ENCODE peak calls at places on chromosomes 13 and 19, in four cellular contexts. C is effector memory CD4-positive, alpha-beta T cell; A is upper lobe of left lung; Q is aorta. J is an unnamed sample.

GRCh38 chr19:49689133-49690072 is at the start of gene ADM5:
- DNase-seq in C (no peak), A (peak; percentile 89), Q (no peak), J (peak; percentile 42)

GRCh38 chr19:52171321-52172169 is at the start of gene ZNF836:
- DNase-seq in A (peak; percentile 94), C (peak; percentile 89), Q (peak; percentile 94), J (peak; percentile 85)

GRCh38 chr19:16136185-16137067 is 7.1 kb upstream of the HSH2D start:
- DNase-seq in Q (no peak), A (no peak), C (no peak), J (no peak)

GRCh38 chr13:24152292-24153214 is 8.0 kb upstream of the SPATA13 start:
- DNase-seq in A (no peak), C (no peak), Q (no peak), J (no peak)

GRCh38 chr13:79900356-79900755 is 419.4 kb downstream of the NDFIP2 start:
- DNase-seq in Q (no peak), A (no peak), C (no peak), J (no peak)

GRCh38 chr13:28551498-28551895 is 56.6 kb upstream of the FLT1 start:
- DNase-seq in A (no peak), C (no peak), Q (no peak), J (no peak)

GRCh38 chr19:28744014-28744413 is 468.9 kb downstream of the UQCRFS1 start:
- DNase-seq in Q (no peak), A (no peak), C (no peak), J (no peak)

GRCh38 chr13:64640002-64640401 is 2590.1 kb downstream of the PCDH9 start:
- DNase-seq in Q (no peak), A (no peak), C (no peak), J (no peak)

GRCh38 chr13:101875717-101876393 is 423.4 kb downstream of the ITGBL1 start:
- DNase-seq in A (no peak), C (no peak), Q (no peak), J (no peak)

GRCh38 chr13:41332829-41333228 is 21.8 kb downstream of the NAA16 start:
- DNase-seq in Q (no peak), A (no peak), C (no peak), J (no peak)

GRCh38 chr19:19866599-19867248 is 1.0 kb downstream of the ZNF253 start:
- DNase-seq in Q (no peak), C (peak; percentile 35), A (no peak), J (peak; percentile 3)

GRCh38 chr19:49229416-49229815 is 71.8 kb downstream of the TRPM4 start:
- DNase-seq in C (no peak), A (no peak), Q (peak; percentile 27), J (no peak)

GRCh38 chr19:27966390-27966816 is 1246.5 kb downstream of the UQCRFS1 start:
- DNase-seq in A (no peak), Q (no peak), C (no peak), J (no peak)

GRCh38 chr19:11510444-11510843 is 4.8 kb upstream of the ZNF653 start:
- DNase-seq in Q (no peak), A (peak; percentile 57), C (no peak), J (no peak)

GRCh38 chr13:32036131-32036695 is 4.6 kb downstream of the FRY start:
- DNase-seq in C (no peak), Q (peak; percentile 52), A (no peak), J (no peak)

GRCh38 chr19:16070366-16070990 is 5.8 kb upstream of the TPM4 start:
- DNase-seq in Q (peak; percentile 79), C (peak; percentile 83), A (peak; percentile 85), J (peak; percentile 67)

GRCh38 chr13:74204606-74205312 is 70.6 kb upstream of the KLF12 start:
- DNase-seq in Q (no peak), C (no peak), A (no peak), J (no peak)

GRCh38 chr19:29329460-29330134 is 116.6 kb upstream of the UQCRFS1 start:
- DNase-seq in A (no peak), Q (no peak), C (no peak), J (no peak)

GRCh38 chr19:6271721-6272410 is 7.9 kb downstream of the MLLT1 start:
- DNase-seq in Q (peak; percentile 77), A (peak; percentile 90), C (no peak), J (no peak)

GRCh38 chr19:6270822-6271221 is 9.0 kb downstream of the MLLT1 start:
- DNase-seq in A (peak; percentile 39), Q (no peak), C (no peak), J (no peak)

GRCh38 chr19:6272411-6272791 is 7.4 kb downstream of the MLLT1 start:
- DNase-seq in Q (no peak), C (no peak), A (no peak), J (no peak)

GRCh38 chr19:6270076-6270745 is 9.6 kb downstream of the MLLT1 start:
- DNase-seq in A (peak; percentile 74), C (no peak), Q (no peak), J (no peak)

GRCh38 chr19:6271251-6271650 is 8.5 kb downstream of the MLLT1 start:
- DNase-seq in C (no peak), A (peak; percentile 58), Q (no peak), J (no peak)
- H3K4me1 ChIP-seq in C (peaks cover 2% of the 10 kb centered on the region), A (peaks cover 87% of the 10 kb centered on the region), Q (no peaks in the 10 kb centered on the region), J (peaks cover 15% of the 10 kb centered on the region)

GRCh38 chr13:92842145-92842544 is 384.5 kb upstream of the GPC6 start:
- DNase-seq in C (no peak), Q (no peak), A (no peak), J (no peak)
- H3K27ac ChIP-seq in C (no peak overlapping the region), Q (peak overlapping the region; percentile 67), A (no peak overlapping the region), J (no peak overlapping the region)

GRCh38 chr19:46902402-46902766 is 41.6 kb downstream of the ARHGAP35 start:
- DNase-seq in A (no peak), C (no peak), Q (no peak), J (no peak)
- H3K4me1 ChIP-seq in A (peaks cover 50% of the 10 kb centered on the region), C (peaks cover 8% of the 10 kb centered on the region), Q (peaks cover 5% of the 10 kb centered on the region), J (peaks cover 5% of the 10 kb centered on the region)

GRCh38 chr13:44417876-44418275 is 44.3 kb downstream of the SERP2 start:
- DNase-seq in Q (no peak), C (no peak), A (no peak), J (no peak)
- H3K27ac ChIP-seq in Q (no peak overlapping the region), C (no peak overlapping the region), A (no peak overlapping the region), J (no peak overlapping the region)

DNA sequence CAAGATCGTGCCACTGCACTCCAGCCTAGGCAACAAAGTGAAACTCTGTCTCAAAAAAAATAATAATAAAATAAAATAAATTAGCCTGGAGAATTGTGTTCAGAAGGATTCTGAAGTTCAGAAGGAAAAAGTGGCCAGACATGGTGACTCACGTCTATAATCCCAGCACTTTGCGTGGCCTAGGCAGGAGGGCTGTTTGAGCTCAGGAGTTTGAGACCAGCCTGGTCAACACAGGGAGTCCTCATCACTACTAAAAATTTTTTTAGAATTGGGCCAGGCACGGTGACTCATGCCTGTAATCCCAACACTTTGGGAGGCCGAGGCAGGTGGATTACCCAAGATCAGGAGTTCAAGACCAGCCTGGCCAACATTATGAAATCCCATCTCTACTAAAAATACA is 6.0 kb downstream of the RDH8 start:
- DNase-seq in A (no peak), Q (no peak), C (no peak), J (no peak)
- H3K4me1 ChIP-seq in A (no peaks in the 10 kb centered on the region), Q (no peaks in the 10 kb centered on the region), C (no peaks in the 10 kb centered on the region), J (no peaks in the 10 kb centered on the region)

DNA sequence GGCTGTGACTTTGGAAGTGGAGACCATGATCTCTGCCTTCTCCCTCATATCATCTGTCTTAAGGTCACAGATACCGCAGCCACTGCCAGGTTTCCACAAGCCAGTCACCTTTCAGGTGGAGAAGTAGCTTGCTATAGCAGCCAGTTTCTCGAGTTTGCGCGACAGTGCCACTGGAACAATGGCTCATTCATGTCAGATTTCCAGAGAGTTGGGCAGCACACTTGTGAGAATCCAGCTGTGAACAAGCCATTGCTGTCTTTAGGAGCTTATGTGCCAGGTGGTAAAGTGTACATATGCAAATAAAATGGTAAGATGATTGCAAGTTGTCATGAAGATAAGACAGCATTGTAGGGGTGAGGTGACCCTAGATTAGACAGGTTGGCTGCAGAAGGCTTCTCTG is 22.3 kb downstream of the GARRE1 start:
- DNase-seq in Q (no peak), C (no peak), A (no peak), J (no peak)
- H3K27ac ChIP-seq in Q (no peak overlapping the region), C (no peak overlapping the region), A (no peak overlapping the region), J (no peak overlapping the region)

DNA sequence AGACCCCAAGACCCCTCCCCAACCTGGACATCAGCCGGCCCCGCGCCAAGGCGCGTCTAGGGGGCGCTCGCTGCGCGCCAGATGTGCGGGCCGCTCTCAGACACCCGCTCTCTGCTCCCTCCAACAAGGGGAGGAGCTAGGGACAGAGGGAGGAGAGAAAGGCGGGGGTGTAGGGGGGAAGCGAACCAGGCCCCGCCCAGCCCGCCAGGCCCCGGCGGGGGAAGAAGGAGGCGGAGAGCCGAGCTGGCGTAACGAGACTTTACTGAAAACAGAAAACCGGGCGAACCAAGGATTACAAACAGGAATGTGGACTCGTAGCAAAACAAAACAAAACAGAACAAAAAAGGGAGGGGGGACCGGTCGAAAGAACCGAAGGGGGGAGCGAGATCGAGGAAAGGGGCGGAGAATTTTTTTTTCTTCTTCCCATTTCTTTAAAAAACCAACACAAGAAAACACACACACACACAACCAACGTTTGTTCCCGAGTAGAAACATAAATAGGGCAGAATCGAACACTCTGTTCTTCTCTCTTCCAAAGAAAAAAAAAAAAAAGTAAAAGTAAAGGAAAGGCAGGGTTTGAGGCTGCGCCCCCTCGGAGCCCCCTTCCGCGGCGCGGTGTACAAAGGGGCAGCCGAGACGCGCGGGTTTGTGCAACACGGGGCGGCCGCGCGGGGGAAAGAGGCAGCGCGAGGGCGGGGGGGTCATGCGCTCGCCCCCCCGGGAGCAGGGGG is 1.7 kb downstream of the JUND start:
- DNase-seq in Q (peak; percentile 94), A (peak; percentile 96), C (peak; percentile 85), J (peak; percentile 85)
- H3K4me1 ChIP-seq in Q (peaks cover 2% of the 10 kb centered on the region), A (peaks cover 47% of the 10 kb centered on the region), C (peaks cover 35% of the 10 kb centered on the region), J (peaks cover 35% of the 10 kb centered on the region)

J was measured in CD8-positive, alpha-beta T cell.